ENCODE peak calls at places on chromosomes 1 and 21, in seven cellular contexts. One of them, this sample, is unnamed.

GRCh38 chr1:13965770-13966398 is 265.9 kb downstream of the PRDM2 start:
- DNase-seq in smooth muscle cell of the brain vasculature: peak
- DNase-seq in neuronal stem cell: peak
- DNase-seq in activated naive CD4-positive, alpha-beta T cell treated with anti-CD3 and anti-CD28 coated beads for 36 hours: peak
- DNase-seq in stimulated activated CD4-positive, alpha-beta T cell treated with anti-CD3 and anti-CD28 coated beads, TNF-alpha, amount 100 ng/mL, for 4 hours: no peak
- DNase-seq in activated CD4-positive, alpha-beta T cell treated with anti-CD3 and anti-CD28 coated beads for 36 hours: peak
- DNase-seq in HEK293T: peak
- DNase-seq in this sample: no peak

GRCh38 chr1:169132512-169133227 is 26.2 kb downstream of the ATP1B1 start:
- DNase-seq in stimulated activated CD4-positive, alpha-beta T cell treated with anti-CD3 and anti-CD28 coated beads, TNF-alpha, amount 100 ng/mL, for 4 hours: no peak
- DNase-seq in activated CD4-positive, alpha-beta T cell treated with anti-CD3 and anti-CD28 coated beads for 36 hours: no peak
- DNase-seq in smooth muscle cell of the brain vasculature: no peak
- DNase-seq in neuronal stem cell: no peak
- DNase-seq in activated naive CD4-positive, alpha-beta T cell treated with anti-CD3 and anti-CD28 coated beads for 36 hours: no peak
- DNase-seq in HEK293T: no peak
- DNase-seq in this sample: no peak

GRCh38 chr1:9269078-9269501 is 23.6 kb upstream of the SPSB1 start:
- DNase-seq in HEK293T: no peak
- DNase-seq in stimulated activated CD4-positive, alpha-beta T cell treated with anti-CD3 and anti-CD28 coated beads, TNF-alpha, amount 100 ng/mL, for 4 hours: no peak
- DNase-seq in smooth muscle cell of the brain vasculature: no peak
- DNase-seq in neuronal stem cell: no peak
- DNase-seq in activated naive CD4-positive, alpha-beta T cell treated with anti-CD3 and anti-CD28 coated beads for 36 hours: no peak
- DNase-seq in activated CD4-positive, alpha-beta T cell treated with anti-CD3 and anti-CD28 coated beads for 36 hours: no peak
- DNase-seq in this sample: no peak

GRCh38 chr1:93816970-93817738 is 61.9 kb downstream of the DNTTIP2 start:
- DNase-seq in activated CD4-positive, alpha-beta T cell treated with anti-CD3 and anti-CD28 coated beads for 36 hours: no peak
- DNase-seq in smooth muscle cell of the brain vasculature: no peak
- DNase-seq in HEK293T: no peak
- DNase-seq in neuronal stem cell: no peak
- DNase-seq in stimulated activated CD4-positive, alpha-beta T cell treated with anti-CD3 and anti-CD28 coated beads, TNF-alpha, amount 100 ng/mL, for 4 hours: no peak
- DNase-seq in activated naive CD4-positive, alpha-beta T cell treated with anti-CD3 and anti-CD28 coated beads for 36 hours: no peak
- DNase-seq in this sample: no peak

GRCh38 chr1:9075023-9075422 is 5.6 kb upstream of the SLC2A5 start:
- DNase-seq in neuronal stem cell: no peak
- DNase-seq in activated naive CD4-positive, alpha-beta T cell treated with anti-CD3 and anti-CD28 coated beads for 36 hours: no peak
- DNase-seq in stimulated activated CD4-positive, alpha-beta T cell treated with anti-CD3 and anti-CD28 coated beads, TNF-alpha, amount 100 ng/mL, for 4 hours: no peak
- DNase-seq in HEK293T: no peak
- DNase-seq in activated CD4-positive, alpha-beta T cell treated with anti-CD3 and anti-CD28 coated beads for 36 hours: no peak
- DNase-seq in smooth muscle cell of the brain vasculature: no peak
- DNase-seq in this sample: no peak

GRCh38 chr21:39006653-39007417 is 176.4 kb downstream of the PSMG1 start:
- DNase-seq in HEK293T: no peak
- DNase-seq in smooth muscle cell of the brain vasculature: peak
- DNase-seq in neuronal stem cell: no peak
- DNase-seq in activated CD4-positive, alpha-beta T cell treated with anti-CD3 and anti-CD28 coated beads for 36 hours: no peak
- DNase-seq in activated naive CD4-positive, alpha-beta T cell treated with anti-CD3 and anti-CD28 coated beads for 36 hours: no peak
- DNase-seq in stimulated activated CD4-positive, alpha-beta T cell treated with anti-CD3 and anti-CD28 coated beads, TNF-alpha, amount 100 ng/mL, for 4 hours: no peak
- DNase-seq in this sample: no peak

GRCh38 chr1:108557311-108557710 is 2.6 kb upstream of the EEIG2 start:
- DNase-seq in neuronal stem cell: no peak
- DNase-seq in HEK293T: no peak
- DNase-seq in stimulated activated CD4-positive, alpha-beta T cell treated with anti-CD3 and anti-CD28 coated beads, TNF-alpha, amount 100 ng/mL, for 4 hours: no peak
- DNase-seq in smooth muscle cell of the brain vasculature: no peak
- DNase-seq in activated naive CD4-positive, alpha-beta T cell treated with anti-CD3 and anti-CD28 coated beads for 36 hours: no peak
- DNase-seq in activated CD4-positive, alpha-beta T cell treated with anti-CD3 and anti-CD28 coated beads for 36 hours: no peak
- DNase-seq in this sample: no peak

GRCh38 chr1:56378376-56379070 is 200.8 kb downstream of the PLPP3 start:
- DNase-seq in activated naive CD4-positive, alpha-beta T cell treated with anti-CD3 and anti-CD28 coated beads for 36 hours: no peak
- DNase-seq in activated CD4-positive, alpha-beta T cell treated with anti-CD3 and anti-CD28 coated beads for 36 hours: no peak
- DNase-seq in neuronal stem cell: no peak
- DNase-seq in stimulated activated CD4-positive, alpha-beta T cell treated with anti-CD3 and anti-CD28 coated beads, TNF-alpha, amount 100 ng/mL, for 4 hours: no peak
- DNase-seq in HEK293T: no peak
- DNase-seq in smooth muscle cell of the brain vasculature: no peak
- DNase-seq in this sample: no peak

GRCh38 chr1:51693420-51694144 is 76.7 kb downstream of the OSBPL9 start:
- DNase-seq in activated CD4-positive, alpha-beta T cell treated with anti-CD3 and anti-CD28 coated beads for 36 hours: no peak
- DNase-seq in neuronal stem cell: no peak
- DNase-seq in activated naive CD4-positive, alpha-beta T cell treated with anti-CD3 and anti-CD28 coated beads for 36 hours: no peak
- DNase-seq in smooth muscle cell of the brain vasculature: no peak
- DNase-seq in stimulated activated CD4-positive, alpha-beta T cell treated with anti-CD3 and anti-CD28 coated beads, TNF-alpha, amount 100 ng/mL, for 4 hours: no peak
- DNase-seq in HEK293T: no peak
- DNase-seq in this sample: no peak

This sample was measured in stimulated activated effector memory CD8-positive, alpha-beta T cell treated with anti-CD3 and anti-CD28 coated beads, Interleukin-12 subunit alpha, Interleukin-12 subunit beta, amount 100 ng/mL, for 72 hours.